ENCODE peak calls at places on chromosome 6, in four cellular contexts. C is cardiac muscle cell, D is NCI-H1417 treated with DMSO at 0.1 percent for 48 hours, H is RCC 7860. F is an unnamed sample.

GRCh38 chr6:155126727-155127439 is 131.8 kb downstream of the TIAM2 start:
- DNase-seq in C (peak; percentile 54), D (no peak), H (peak; percentile 99), F (no peak)

GRCh38 chr6:165181951-165182414 is 127.4 kb downstream of the C6orf118 start:
- DNase-seq in C (peak; percentile 72), D (no peak), H (peak; percentile 96), F (no peak)

GRCh38 chr6:15522427-15522826 is 140.4 kb downstream of the DTNBP1 start:
- DNase-seq in C (no peak), D (no peak), H (peak; percentile 61), F (no peak)

GRCh38 chr6:46821348-46821992 is 28.3 kb downstream of the MEP1A start:
- DNase-seq in C (no peak), D (no peak), H (no peak), F (no peak)

GRCh38 chr6:163146036-163146435 is 268.5 kb upstream of the QKI start:
- DNase-seq in C (no peak), D (no peak), H (no peak), F (no peak)

GRCh38 chr6:127634178-127634577 is 57.2 kb downstream of the C6orf58 start:
- DNase-seq in C (no peak), D (no peak), H (no peak), F (no peak)

GRCh38 chr6:53496797-53497196 is 48.1 kb downstream of the GCLC start:
- DNase-seq in C (peak; percentile 79), D (no peak), H (peak; percentile 87), F (no peak)

GRCh38 chr6:134840086-134840485 is 109.8 kb downstream of the ALDH8A1 start:
- DNase-seq in C (no peak), D (no peak), H (no peak), F (no peak)

F was measured in BE2C.